ENCODE peak calls at places on chromosomes 11 and 22, in seven cellular contexts. A is brain microvascular endothelial cell, V is Caco-2, H is choroid plexus epithelial cell, D is GM23338, E is GM06990, G is A549. J is an unnamed sample.

GRCh38 chr11:9814108-9814507 is 150.2 kb downstream of the SWAP70 start:
- DNase-seq in A (no peak), V (no peak), H (no peak), D (no peak), E (no peak), G (no peak), J (no peak)

GRCh38 chr11:107598225-107599139 is 7.5 kb downstream of the ELMOD1 start:
- DNase-seq in A (no peak), V (peak; percentile 46), H (peak; percentile 18), D (peak; percentile 73), E (peak; percentile 3), G (peak; percentile 22), J (peak; percentile 24)

GRCh38 chr11:114124601-114125144 is 65.2 kb downstream of the ZBTB16 start:
- DNase-seq in A (no peak), V (no peak), H (no peak), D (no peak), E (no peak), G (no peak), J (no peak)

GRCh38 chr22:27663812-27664211 is 137.7 kb downstream of the MN1 start:
- DNase-seq in A (no peak), V (no peak), H (no peak), D (no peak), E (no peak), G (no peak), J (no peak)

GRCh38 chr11:26088391-26088790 is 243.5 kb upstream of the ANO3 start:
- DNase-seq in A (no peak), V (no peak), H (no peak), D (no peak), E (no peak), G (no peak), J (no peak)

GRCh38 chr11:73334244-73335203 is 26.4 kb downstream of the ARHGEF17 start:
- DNase-seq in A (peak; percentile 84), V (no peak), H (peak; percentile 95), D (no peak), E (no peak), G (peak; percentile 83), J (no peak)

GRCh38 chr11:78795862-78796261 is 221.2 kb upstream of the NARS2 start:
- DNase-seq in A (no peak), V (no peak), H (no peak), D (no peak), E (no peak), G (no peak), J (no peak)

GRCh38 chr11:100925935-100926334 is 203.7 kb downstream of the PGR start:
- DNase-seq in A (peak; percentile 48), V (no peak), H (peak; percentile 89), D (no peak), E (peak; percentile 35), G (no peak), J (no peak)

GRCh38 chr11:78313181-78313788 is 104.3 kb downstream of the GAB2 start:
- DNase-seq in A (peak; percentile 27), V (no peak), H (peak; percentile 72), D (no peak), E (no peak), G (no peak), J (no peak)

GRCh38 chr11:67410984-67411784 is 4.3 kb upstream of the CARNS1 start:
- DNase-seq in A (no peak), V (no peak), H (no peak), D (no peak), E (no peak), G (no peak), J (no peak)

GRCh38 chr11:75499423-75500305 is 26.1 kb downstream of the GDPD5 start:
- DNase-seq in A (peak; percentile 84), V (peak; percentile 73), H (peak; percentile 93), D (no peak), E (no peak), G (peak; percentile 76), J (no peak)

GRCh38 chr11:46728659-46729040 is 9.6 kb downstream of the F2 start:
- DNase-seq in A (no peak), V (no peak), H (no peak), D (no peak), E (no peak), G (no peak), J (no peak)

GRCh38 chr11:48107188-48107704 is 109.4 kb upstream of the OR4B1 start:
- DNase-seq in A (no peak), V (no peak), H (no peak), D (no peak), E (peak; percentile 66), G (no peak), J (peak; percentile 65)

GRCh38 chr11:79092791-79093313 is 348.0 kb downstream of the TENM4 start:
- DNase-seq in A (peak; percentile 42), V (no peak), H (peak; percentile 91), D (no peak), E (no peak), G (no peak), J (peak; percentile 10)

GRCh38 chr11:131025020-131025419 is 108.7 kb upstream of the SNX19 start:
- DNase-seq in A (peak; percentile 47), V (no peak), H (peak; percentile 80), D (peak; percentile 85), E (no peak), G (peak; percentile 5), J (no peak)

GRCh38 chr11:27041141-27041869 is 690 bp downstream of the BBOX1 start:
- DNase-seq in A (no peak), V (no peak), H (no peak), D (no peak), E (no peak), G (no peak), J (no peak)

GRCh38 chr22:30266445-30267381 is at the start of gene OSM:
- DNase-seq in A (no peak), V (no peak), H (no peak), D (no peak), E (peak; percentile 75), G (no peak), J (peak; percentile 91)
- TF ChIP-seq CTCF in A (no peak), V (no peak), H (no peak), D (no peak), E (no peak), G (no peak), J (no peak)

GRCh38 chr22:50298266-50298637 is 9.2 kb downstream of the PLXNB2 start:
- DNase-seq in A (no peak), V (no peak), H (no peak), D (no peak), E (no peak), G (no peak), J (no peak)
- TF ChIP-seq CTCF in A (no peak), V (no peak), H (no peak), D (no peak), E (no peak), G (no peak), J (no peak)

GRCh38 chr22:22709719-22710445 is 65.5 kb downstream of the GGTLC2 start:
- DNase-seq in A (no peak), V (no peak), H (peak; percentile 30), D (peak; percentile 81), E (no peak), G (no peak), J (peak; percentile 45)
- TF ChIP-seq CTCF in A (peak; percentile 40), V (no peak), H (peak; percentile 57), D (peak; percentile 73), E (no peak), G (no peak), J (no peak)

GRCh38 chr11:103633037-103633788 is 403.2 kb upstream of the DDI1 start:
- DNase-seq in A (no peak), V (no peak), H (peak; percentile 57), D (peak; percentile 64), E (no peak), G (no peak), J (no peak)

GRCh38 chr11:103636232-103636631 is 400.2 kb upstream of the DDI1 start:
- DNase-seq in A (no peak), V (no peak), H (no peak), D (no peak), E (peak; percentile 38), G (no peak), J (no peak)

GRCh38 chr11:103633819-103634590 is 402.4 kb upstream of the DDI1 start:
- DNase-seq in A (no peak), V (no peak), H (no peak), D (no peak), E (no peak), G (no peak), J (no peak)

GRCh38 chr11:103631841-103632240 is 404.6 kb upstream of the DDI1 start:
- DNase-seq in A (no peak), V (no peak), H (no peak), D (no peak), E (no peak), G (no peak), J (no peak)

GRCh38 chr11:103637250-103637649 is 399.2 kb upstream of the DDI1 start:
- DNase-seq in A (no peak), V (no peak), H (no peak), D (peak; percentile 5), E (no peak), G (no peak), J (no peak)
- TF ChIP-seq CTCF in A (no peak), V (peak; percentile 32), H (no peak), D (no peak), E (no peak), G (no peak), J (no peak)

DNA sequence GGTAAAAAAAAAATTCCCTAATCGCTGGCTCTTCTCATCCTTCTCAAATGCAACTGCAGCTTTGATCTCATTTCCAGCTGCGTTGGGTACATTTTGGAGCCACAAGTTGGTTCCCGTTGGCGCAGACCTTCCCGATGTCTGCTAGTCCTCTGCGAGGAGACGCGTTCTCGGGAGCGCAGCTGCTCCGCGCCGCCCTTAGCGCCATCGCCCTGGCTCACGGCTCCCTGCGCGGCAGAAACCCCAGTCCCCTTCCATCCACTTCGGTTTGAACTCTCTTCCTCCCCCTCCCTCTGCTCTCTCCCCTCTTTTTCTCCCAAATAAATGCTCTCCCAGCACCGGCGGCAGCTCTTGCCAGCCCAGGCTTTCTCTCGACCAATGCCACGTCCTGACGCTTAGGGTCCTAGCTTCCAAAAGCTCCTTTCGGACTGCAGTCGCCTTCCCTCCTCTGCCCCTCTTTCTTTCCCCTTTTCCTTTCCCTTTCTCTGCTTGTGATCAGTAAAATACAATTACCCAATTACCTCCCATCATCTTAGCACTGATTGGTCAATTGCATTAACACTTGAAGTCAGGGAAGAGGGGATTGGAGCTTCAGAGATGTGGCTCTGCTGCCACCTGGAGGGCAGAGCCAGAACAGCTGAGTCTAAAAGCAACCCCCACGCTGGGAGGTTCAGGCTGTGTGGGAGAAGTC is 1165.7 kb downstream of the LRRC4C start:
- DNase-seq in A (peak; percentile 75), V (peak; percentile 63), H (peak; percentile 95), D (peak; percentile 94), E (no peak), G (peak; percentile 68), J (peak; percentile 50)
- TF ChIP-seq CTCF in A (peak; percentile 98), V (peak; percentile 89), H (peak; percentile 99), D (peak; percentile 90), E (peak; percentile 69), G (peak; percentile 73), J (peak; percentile 71)

DNA sequence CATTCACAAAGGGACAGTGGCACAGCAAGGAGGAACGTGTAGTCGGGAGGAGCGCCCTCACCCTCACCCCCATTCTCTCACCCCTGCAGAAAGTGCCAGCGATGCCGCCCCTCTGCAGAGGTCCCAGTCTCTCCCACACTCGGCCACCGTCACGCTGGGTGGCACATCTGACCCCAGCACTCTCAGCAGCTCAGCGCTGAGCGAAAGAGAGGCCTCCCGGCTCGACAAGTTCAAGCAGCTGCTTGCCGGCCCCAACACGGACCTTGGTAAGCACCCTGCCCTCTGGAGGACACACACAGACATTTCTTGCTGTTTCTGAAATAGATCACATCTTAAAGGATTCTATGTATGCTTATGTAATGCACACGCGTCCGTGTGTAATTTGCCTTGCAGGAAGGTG is 34.9 kb downstream of the TBC1D22A start:
- DNase-seq in A (peak; percentile 39), V (peak; percentile 49), H (peak; percentile 86), D (peak; percentile 67), E (no peak), G (no peak), J (no peak)
- TF ChIP-seq CTCF in A (peak; percentile 68), V (peak; percentile 20), H (peak; percentile 71), D (peak; percentile 45), E (peak; percentile 19), G (peak; percentile 12), J (no peak)

GRCh38 chr22:21629262-21630149 is at the start of gene YDJC:
- DNase-seq in A (peak; percentile 85), V (peak; percentile 96), H (peak; percentile 95), D (peak; percentile 96), E (peak; percentile 94), G (peak; percentile 76), J (peak; percentile 96)
- TF ChIP-seq CTCF in A (peak; percentile 75), V (peak; percentile 49), H (peak; percentile 66), D (peak; percentile 76), E (peak; percentile 83), G (peak; percentile 54), J (peak; percentile 36)

J was measured in activated CD8-positive, alpha-beta T cell treated with anti-CD3 and anti-CD28 coated beads for 36 hours.